ENCODE peak calls at places on chromosomes 12 and 14, in nine cellular contexts. C is GM12865, E is skeletal muscle cell, D is HL-60, J is epithelial cell of esophagus, U is neural progenitor cell, Q is stomach, Z is Peyer's patch, O is heart right ventricle. V is an unnamed sample.

GRCh38 chr14:74358176-74358829 is 10.0 kb downstream of the VRTN start:
- DNase-seq in C (no peak), E (no peak), D (no peak), J (no peak), U (no peak), Q (no peak), Z (no peak), O (no peak), V (no peak)

GRCh38 chr12:65364021-65364420 is 85.5 kb downstream of the MSRB3 start:
- DNase-seq in C (no peak), E (peak), D (no peak), J (no peak), U (no peak), Q (no peak), Z (no peak), O (no peak), V (peak)

GRCh38 chr12:24815087-24815423 is 133.8 kb downstream of the BCAT1 start:
- DNase-seq in C (no peak), E (no peak), D (no peak), J (no peak), U (no peak), Q (no peak), Z (no peak), O (no peak), V (no peak)

GRCh38 chr14:86639146-86639545 is 1109.2 kb downstream of the FLRT2 start:
- DNase-seq in C (no peak), E (no peak), D (no peak), J (no peak), U (no peak), Q (no peak), Z (no peak), O (no peak), V (peak)

GRCh38 chr14:35369701-35370191 is 34.8 kb downstream of the NFKBIA start:
- DNase-seq in C (no peak), E (no peak), D (no peak), J (peak), U (no peak), Q (no peak), Z (no peak), O (no peak), V (no peak)

GRCh38 chr14:51657762-51658161 is 6.1 kb downstream of the FRMD6 start:
- DNase-seq in C (no peak), E (no peak), D (no peak), J (peak), U (no peak), Q (no peak), Z (no peak), O (no peak), V (no peak)

GRCh38 chr14:68815288-68816182 is 22.7 kb upstream of the ZFP36L1 start:
- DNase-seq in C (peak), E (no peak), D (no peak), J (no peak), U (no peak), Q (no peak), Z (no peak), O (no peak), V (no peak)

GRCh38 chr14:38255408-38255672 is 553 bp downstream of the CLEC14A start:
- DNase-seq in C (no peak), E (no peak), D (no peak), J (no peak), U (no peak), Q (no peak), Z (no peak), O (peak), V (no peak)

GRCh38 chr12:72273851-72274284 is 1.7 kb downstream of the TRHDE start:
- DNase-seq in C (no peak), E (no peak), D (no peak), J (peak), U (no peak), Q (no peak), Z (no peak), O (no peak), V (no peak)

GRCh38 chr12:96195845-96196451 is 1.8 kb downstream of the ELK3 start:
- DNase-seq in C (no peak), E (no peak), D (no peak), J (peak), U (peak), Q (no peak), Z (peak), O (no peak), V (peak)

GRCh38 chr12:107108995-107109508 is 15.7 kb upstream of the CRY1 start:
- DNase-seq in C (no peak), E (no peak), D (no peak), J (no peak), U (no peak), Q (no peak), Z (no peak), O (no peak), V (no peak)

GRCh38 chr14:100865682-100866591 is 37.6 kb downstream of the RTL1 start:
- DNase-seq in C (no peak), E (no peak), D (no peak), J (no peak), U (no peak), Q (no peak), Z (no peak), O (no peak), V (no peak)

GRCh38 chr12:63940295-63940997 is 95.9 kb downstream of the SRGAP1 start:
- DNase-seq in C (no peak), E (no peak), D (no peak), J (no peak), U (no peak), Q (no peak), Z (no peak), O (peak), V (no peak)

GRCh38 chr12:96233168-96233567 is 39.0 kb downstream of the ELK3 start:
- DNase-seq in C (no peak), E (no peak), D (no peak), J (no peak), U (no peak), Q (no peak), Z (no peak), O (no peak), V (no peak)

GRCh38 chr12:45130881-45131281 is 80.0 kb upstream of the DBX2 start:
- DNase-seq in C (peak), E (peak), D (peak), J (peak), U (peak), Q (no peak), Z (no peak), O (peak), V (peak)

GRCh38 chr12:51536159-51536558 is 54.9 kb upstream of the SCN8A start:
- DNase-seq in C (no peak), E (no peak), D (no peak), J (no peak), U (no peak), Q (no peak), Z (no peak), O (no peak), V (no peak)

GRCh38 chr14:104692261-104692938 is 3.0 kb downstream of the INF2 start:
- DNase-seq in C (no peak), E (no peak), D (no peak), J (no peak), U (no peak), Q (no peak), Z (no peak), O (no peak), V (no peak)
- H3K4me3 ChIP-seq in C (no peak), E (no peak), D (no peak), J (no peak), U (no peak), Q (no peak), Z (no peak), O (no peak), V (no peak)

DNA sequence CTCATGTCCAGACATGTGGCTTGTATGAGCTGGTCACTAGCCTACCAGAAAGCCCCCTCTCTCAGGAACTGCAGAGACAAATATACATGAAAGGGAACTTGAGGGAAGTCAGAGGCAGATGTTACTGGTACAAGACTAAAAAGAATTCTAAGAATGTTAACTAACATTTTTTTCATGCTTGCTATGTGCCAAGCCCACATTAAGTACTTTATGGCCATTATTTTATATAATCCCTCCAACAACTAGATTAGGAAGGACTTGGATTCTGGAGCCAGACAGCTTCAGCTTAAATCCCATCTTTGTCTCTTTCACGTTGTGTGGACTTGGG is 24.6 kb downstream of the TTC9 start:
- DNase-seq in C (no peak), E (no peak), D (no peak), J (no peak), U (no peak), Q (no peak), Z (no peak), O (no peak), V (peak)
- H3K4me3 ChIP-seq in C (peak), E (no peak), D (no peak), J (no peak), U (no peak), Q (no peak), Z (no peak), O (no peak), V (no peak)

GRCh38 chr12:56377310-56377988 is 14.8 kb upstream of the APOF start:
- DNase-seq in C (no peak), E (no peak), D (no peak), J (peak), U (peak), Q (no peak), Z (no peak), O (no peak), V (no peak)

GRCh38 chr12:56373515-56373914 is 10.9 kb upstream of the APOF start:
- DNase-seq in C (no peak), E (no peak), D (no peak), J (no peak), U (no peak), Q (no peak), Z (no peak), O (no peak), V (no peak)

GRCh38 chr12:56375598-56376434 is 13.2 kb upstream of the APOF start:
- DNase-seq in C (peak), E (no peak), D (no peak), J (no peak), U (no peak), Q (no peak), Z (peak), O (no peak), V (no peak)

GRCh38 chr12:56374726-56375597 is 12.3 kb upstream of the APOF start:
- DNase-seq in C (no peak), E (no peak), D (no peak), J (no peak), U (no peak), Q (no peak), Z (no peak), O (no peak), V (no peak)

GRCh38 chr12:56377989-56378316 is 15.3 kb upstream of the APOF start:
- DNase-seq in C (no peak), E (no peak), D (no peak), J (no peak), U (no peak), Q (no peak), Z (no peak), O (no peak), V (no peak)
- H3K4me3 ChIP-seq in C (no peak), E (no peak), D (no peak), J (no peak), U (no peak), Q (no peak), Z (no peak), O (no peak), V (no peak)

GRCh38 chr12:60834372-60834771 is 1238.5 kb downstream of the SLC16A7 start:
- DNase-seq in C (no peak), E (no peak), D (no peak), J (no peak), U (no peak), Q (no peak), Z (no peak), O (no peak), V (no peak)

GRCh38 chr12:60836651-60837050 is 1240.8 kb downstream of the SLC16A7 start:
- DNase-seq in C (no peak), E (no peak), D (no peak), J (no peak), U (no peak), Q (no peak), Z (no peak), O (no peak), V (no peak)

GRCh38 chr12:60834806-60835205 is 1239.0 kb downstream of the SLC16A7 start:
- DNase-seq in C (no peak), E (no peak), D (no peak), J (no peak), U (no peak), Q (no peak), Z (no peak), O (no peak), V (no peak)

GRCh38 chr12:60830381-60830780 is 1234.6 kb downstream of the SLC16A7 start:
- DNase-seq in C (no peak), E (no peak), D (no peak), J (peak), U (no peak), Q (no peak), Z (no peak), O (no peak), V (no peak)

DNA sequence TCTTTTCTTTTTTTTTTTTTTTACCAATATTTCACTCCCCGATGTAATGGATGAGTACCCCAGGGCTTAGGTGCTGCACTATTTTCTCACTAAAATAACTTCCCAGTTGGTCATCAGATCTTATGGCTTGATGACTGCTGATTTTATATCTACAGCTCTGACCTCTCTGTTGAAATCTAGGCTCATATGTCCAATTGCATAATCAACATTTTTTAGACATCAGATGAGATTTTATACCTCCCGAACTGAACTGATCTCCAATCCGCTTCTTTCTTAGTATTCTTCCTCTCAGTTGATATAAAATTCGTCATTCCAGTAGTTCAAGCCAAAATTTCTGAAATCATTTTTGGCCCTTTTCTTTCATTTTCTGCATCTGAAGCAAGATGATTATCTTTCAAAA is 1236.5 kb downstream of the SLC16A7 start:
- DNase-seq in C (no peak), E (no peak), D (no peak), J (no peak), U (no peak), Q (no peak), Z (no peak), O (no peak), V (no peak)
- H3K4me3 ChIP-seq in C (no peak), E (no peak), D (no peak), J (no peak), U (no peak), Q (no peak), Z (no peak), O (no peak), V (no peak)

DNA sequence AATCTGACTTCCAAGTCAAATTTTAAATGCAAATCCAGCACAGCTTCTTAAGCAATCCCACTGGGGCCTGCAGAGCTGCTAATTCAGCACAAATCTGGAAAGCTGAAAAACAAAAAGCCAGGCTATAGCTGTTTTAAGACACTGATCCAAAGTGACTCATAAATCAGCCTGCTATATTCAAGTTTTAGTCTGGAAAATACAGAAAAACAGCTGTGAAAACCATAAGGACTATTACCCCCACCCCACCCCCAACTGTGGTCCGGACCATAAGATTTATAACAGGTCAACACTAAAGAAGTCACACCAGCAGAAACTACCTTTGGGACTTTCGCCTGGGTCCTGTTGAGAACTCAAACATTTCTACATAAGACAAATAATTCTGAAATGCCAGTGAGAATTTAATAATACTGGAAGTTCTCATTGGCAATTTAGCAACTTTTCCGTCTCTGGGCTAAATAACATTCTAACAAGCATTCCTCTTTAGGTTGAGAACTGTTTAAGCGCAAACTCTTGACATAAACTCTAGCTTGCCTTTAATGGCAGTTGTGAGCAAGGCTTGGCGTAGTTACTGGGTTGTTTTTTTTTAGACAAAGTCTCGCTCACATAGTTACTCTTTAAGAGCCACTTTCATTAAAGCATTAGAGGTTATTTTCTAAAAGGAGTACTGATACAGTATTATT is 3.3 kb downstream of the LRIG3 start:
- DNase-seq in C (no peak), E (peak), D (no peak), J (peak), U (peak), Q (no peak), Z (no peak), O (no peak), V (peak)
- H3K4me3 ChIP-seq in C (peak), E (peak), D (no peak), J (peak), U (peak), Q (peak), Z (no peak), O (peak), V (peak)

GRCh38 chr12:3473171-3473570 is 17.8 kb upstream of the PRMT8 start:
- DNase-seq in C (no peak), E (no peak), D (no peak), J (no peak), U (no peak), Q (no peak), Z (no peak), O (no peak), V (no peak)

GRCh38 chr12:3468329-3468728 is 22.7 kb upstream of the PRMT8 start:
- DNase-seq in C (no peak), E (no peak), D (no peak), J (no peak), U (no peak), Q (no peak), Z (no peak), O (no peak), V (no peak)

GRCh38 chr12:3470296-3470695 is 20.7 kb upstream of the PRMT8 start:
- DNase-seq in C (no peak), E (no peak), D (no peak), J (no peak), U (no peak), Q (no peak), Z (no peak), O (no peak), V (no peak)

GRCh38 chr12:3469711-3470110 is 21.3 kb upstream of the PRMT8 start:
- DNase-seq in C (no peak), E (no peak), D (no peak), J (no peak), U (no peak), Q (no peak), Z (no peak), O (no peak), V (no peak)

GRCh38 chr12:3473844-3474243 is 17.2 kb upstream of the PRMT8 start:
- DNase-seq in C (no peak), E (no peak), D (no peak), J (no peak), U (no peak), Q (no peak), Z (no peak), O (no peak), V (no peak)
- H3K4me3 ChIP-seq in C (no peak), E (no peak), D (no peak), J (no peak), U (no peak), Q (no peak), Z (no peak), O (no peak), V (no peak)

GRCh38 chr12:6946920-6947374 is 3.1 kb downstream of the C12orf57 start:
- DNase-seq in C (no peak), E (no peak), D (no peak), J (no peak), U (no peak), Q (no peak), Z (no peak), O (no peak), V (no peak)
- H3K4me3 ChIP-seq in C (peak), E (no peak), D (peak), J (peak), U (peak), Q (peak), Z (peak), O (peak), V (no peak)

DNA sequence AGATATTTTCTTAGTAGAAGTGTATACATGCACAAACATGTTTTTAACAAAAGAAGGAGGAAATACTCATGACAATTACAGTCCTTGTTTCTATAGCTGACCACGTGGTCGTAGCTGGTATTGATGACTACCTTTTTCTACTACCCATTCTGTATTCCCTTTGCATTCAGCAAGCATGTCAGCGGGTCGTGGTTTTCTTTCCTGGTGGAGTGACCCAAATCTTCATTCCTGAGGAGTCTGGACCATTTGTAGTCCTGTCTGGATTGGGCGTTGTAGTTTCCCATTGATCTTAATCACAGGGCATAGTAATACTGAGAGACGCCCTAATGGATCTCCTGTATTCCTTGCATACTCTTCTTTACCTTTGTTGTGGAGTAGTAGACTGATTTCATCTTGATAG is 472.1 kb upstream of the RGS6 start:
- DNase-seq in C (no peak), E (no peak), D (no peak), J (peak), U (no peak), Q (no peak), Z (no peak), O (no peak), V (no peak)
- H3K4me3 ChIP-seq in C (no peak), E (no peak), D (no peak), J (no peak), U (no peak), Q (no peak), Z (no peak), O (no peak), V (no peak)

V was measured in AG10803.